ENCODE peak calls at places on chromosome 1, in six cellular contexts. X is stimulated activated naive CD4-positive, alpha-beta T cell; O is A549; F is ovary; D is T-helper 1 cell; H is fibroblast of the conjunctiva. E is an unnamed sample.

GRCh38 chr1:229991104-229991513 is 75.9 kb upstream of the GALNT2 start:
- DNase-seq in F (no peak), O (no peak), D (no peak), X (no peak), H (no peak), E (no peak)

GRCh38 chr1:33762099-33762830 is 101.6 kb upstream of the HMGB4 start:
- DNase-seq in H (peak; percentile 22), F (no peak), O (no peak), D (no peak), X (no peak), E (no peak)

GRCh38 chr1:6262570-6263420 is 1.9 kb upstream of the GPR153 start:
- DNase-seq in F (no peak), D (no peak), X (no peak), H (no peak), O (no peak), E (no peak)

GRCh38 chr1:223076382-223076781 is 66.7 kb downstream of the TLR5 start:
- DNase-seq in F (no peak), O (no peak), X (no peak), H (no peak), D (no peak), E (no peak)

GRCh38 chr1:27887215-27888035 is 15.1 kb downstream of the THEMIS2 start:
- DNase-seq in F (no peak), H (no peak), D (no peak), X (no peak), O (no peak), E (no peak)

GRCh38 chr1:168453056-168453455 is 90.7 kb downstream of the XCL2 start:
- DNase-seq in H (no peak), X (no peak), F (no peak), D (no peak), O (no peak), E (no peak)

GRCh38 chr1:1426961-1427934 is 6.2 kb upstream of the ANKRD65 start:
- DNase-seq in H (no peak), F (peak; percentile 59), X (no peak), O (peak; percentile 0), D (no peak), E (no peak)

GRCh38 chr1:25676488-25676887 is 59.9 kb downstream of the MAN1C1 start:
- DNase-seq in H (no peak), O (no peak), F (no peak), X (no peak), D (no peak), E (peak; percentile 17)

GRCh38 chr1:201542166-201543045 is 3.5 kb downstream of the NAV1 start:
- DNase-seq in O (no peak), D (no peak), X (no peak), F (no peak), H (peak; percentile 57), E (peak; percentile 86)

GRCh38 chr1:151058682-151059341 is 610 bp downstream of the CDC42SE1 start:
- DNase-seq in O (no peak), X (peak; percentile 11), D (no peak), H (no peak), F (peak; percentile 59), E (no peak)

GRCh38 chr1:160017592-160017991 is 14.2 kb downstream of the PIGM start:
- DNase-seq in X (no peak), D (no peak), F (no peak), O (no peak), H (no peak), E (no peak)

GRCh38 chr1:154481058-154481457 is 21.0 kb upstream of the TDRD10 start:
- DNase-seq in O (no peak), F (no peak), D (no peak), H (no peak), X (no peak), E (no peak)

GRCh38 chr1:201488817-201489581 is 17.9 kb downstream of the CSRP1 start:
- DNase-seq in F (peak; percentile 49), D (no peak), O (peak; percentile 90), X (no peak), H (peak; percentile 91), E (peak; percentile 96)

GRCh38 chr1:151547119-151547899 is 7.2 kb downstream of the TUFT1 start:
- DNase-seq in H (peak; percentile 66), O (peak; percentile 95), D (no peak), F (no peak), X (no peak), E (peak; percentile 91)

GRCh38 chr1:161193561-161194235 is 5.2 kb downstream of the ADAMTS4 start:
- DNase-seq in O (no peak), D (no peak), X (no peak), F (no peak), H (no peak), E (no peak)

GRCh38 chr1:111463029-111463683 is 10.6 kb upstream of the C1orf162 start:
- DNase-seq in X (no peak), O (no peak), F (no peak), H (no peak), D (no peak), E (peak; percentile 38)

GRCh38 chr1:211781260-211781659 is 49.3 kb downstream of the LPGAT1 start:
- DNase-seq in D (no peak), H (no peak), F (no peak), X (no peak), O (no peak), E (no peak)

GRCh38 chr1:57908471-57908870 is 484.6 kb upstream of the DAB1 start:
- DNase-seq in F (no peak), H (no peak), O (no peak), D (no peak), X (no peak), E (no peak)

GRCh38 chr1:156704930-156705320 is 458 bp downstream of the CRABP2 start:
- DNase-seq in X (peak; percentile 17), O (peak; percentile 43), H (no peak), F (peak; percentile 74), D (no peak), E (peak; percentile 79)

GRCh38 chr1:24765308-24765988 is 20.2 kb downstream of the CLIC4 start:
- DNase-seq in X (no peak), O (no peak), H (no peak), F (no peak), D (no peak), E (peak; percentile 32)

GRCh38 chr1:161069731-161070270 is at the start of gene ARHGAP30:
- DNase-seq in F (no peak), D (peak; percentile 68), O (no peak), H (no peak), X (peak; percentile 57), E (peak; percentile 64)

GRCh38 chr1:48523541-48523940 is 51.5 kb upstream of the SPATA6 start:
- DNase-seq in X (no peak), H (no peak), D (no peak), F (no peak), O (no peak), E (no peak)

E was measured in HT1080.